ENCODE peak calls at places on chromosomes 11 and 22, in seven cellular contexts. One of them, this sample, is unnamed.
A peak's percentile ranks its signal among the peaks of the same experiment; 100 is the strongest.

GRCh38 chr22:20430641-20431519 is 6.7 kb downstream of the SCARF2 start:
- DNase-seq in activated T-cell treated with anti-CD3 and anti-CD28 coated beads for 1 hour: peak; percentile 44
- DNase-seq in anterior cingulate cortex: peak; percentile 40
- DNase-seq in DMS153: no peak
- DNase-seq in foreskin melanocyte: no peak
- DNase-seq in pons: no peak
- DNase-seq in HFF-Myc: no peak
- DNase-seq in this sample: no peak

GRCh38 chr11:19673924-19674390 is 38.7 kb upstream of the NAV2 start:
- DNase-seq in activated T-cell treated with anti-CD3 and anti-CD28 coated beads for 1 hour: no peak
- DNase-seq in anterior cingulate cortex: peak; percentile 39
- DNase-seq in DMS153: no peak
- DNase-seq in foreskin melanocyte: no peak
- DNase-seq in pons: no peak
- DNase-seq in HFF-Myc: no peak
- DNase-seq in this sample: no peak

GRCh38 chr22:38418589-38418988 is 36.4 kb downstream of the KCNJ4 start:
- DNase-seq in activated T-cell treated with anti-CD3 and anti-CD28 coated beads for 1 hour: no peak
- DNase-seq in anterior cingulate cortex: no peak
- DNase-seq in DMS153: no peak
- DNase-seq in foreskin melanocyte: no peak
- DNase-seq in pons: no peak
- DNase-seq in HFF-Myc: no peak
- DNase-seq in this sample: no peak

GRCh38 chr22:43404673-43405385 is 7.0 kb upstream of the MPPED1 start:
- DNase-seq in activated T-cell treated with anti-CD3 and anti-CD28 coated beads for 1 hour: no peak
- DNase-seq in anterior cingulate cortex: no peak
- DNase-seq in DMS153: peak; percentile 51
- DNase-seq in foreskin melanocyte: no peak
- DNase-seq in pons: no peak
- DNase-seq in HFF-Myc: no peak
- DNase-seq in this sample: no peak

GRCh38 chr11:96279421-96280290 is 63.3 kb downstream of the MAML2 start:
- DNase-seq in activated T-cell treated with anti-CD3 and anti-CD28 coated beads for 1 hour: no peak
- DNase-seq in anterior cingulate cortex: no peak
- DNase-seq in DMS153: no peak
- DNase-seq in foreskin melanocyte: no peak
- DNase-seq in pons: no peak
- DNase-seq in HFF-Myc: no peak
- DNase-seq in this sample: no peak

GRCh38 chr11:1507381-1508140 is 21.0 kb upstream of the MOB2 start:
- DNase-seq in activated T-cell treated with anti-CD3 and anti-CD28 coated beads for 1 hour: no peak
- DNase-seq in anterior cingulate cortex: peak; percentile 40
- DNase-seq in DMS153: no peak
- DNase-seq in foreskin melanocyte: no peak
- DNase-seq in pons: no peak
- DNase-seq in HFF-Myc: no peak
- DNase-seq in this sample: no peak

GRCh38 chr11:76824980-76825725 is 35.6 kb upstream of the ACER3 start:
- DNase-seq in activated T-cell treated with anti-CD3 and anti-CD28 coated beads for 1 hour: no peak
- DNase-seq in anterior cingulate cortex: no peak
- DNase-seq in DMS153: no peak
- DNase-seq in foreskin melanocyte: no peak
- DNase-seq in pons: no peak
- DNase-seq in HFF-Myc: no peak
- DNase-seq in this sample: no peak

GRCh38 chr11:12318791-12319733 is 58.3 kb upstream of the PARVA start:
- DNase-seq in activated T-cell treated with anti-CD3 and anti-CD28 coated beads for 1 hour: no peak
- DNase-seq in anterior cingulate cortex: peak; percentile 2
- DNase-seq in DMS153: peak; percentile 98
- DNase-seq in foreskin melanocyte: no peak
- DNase-seq in pons: no peak
- DNase-seq in HFF-Myc: peak; percentile 88
- DNase-seq in this sample: no peak

GRCh38 chr11:225734-226453 is 10.2 kb downstream of the SIRT3 start:
- DNase-seq in activated T-cell treated with anti-CD3 and anti-CD28 coated beads for 1 hour: no peak
- DNase-seq in anterior cingulate cortex: no peak
- DNase-seq in DMS153: no peak
- DNase-seq in foreskin melanocyte: no peak
- DNase-seq in pons: no peak
- DNase-seq in HFF-Myc: no peak
- DNase-seq in this sample: no peak

GRCh38 chr11:120137187-120137610 is 714 bp downstream of the TRIM29 start:
- DNase-seq in activated T-cell treated with anti-CD3 and anti-CD28 coated beads for 1 hour: no peak
- DNase-seq in anterior cingulate cortex: no peak
- DNase-seq in DMS153: no peak
- DNase-seq in foreskin melanocyte: no peak
- DNase-seq in pons: no peak
- DNase-seq in HFF-Myc: no peak
- DNase-seq in this sample: no peak

GRCh38 chr11:76148207-76148606 is 58.1 kb downstream of the WNT11 start:
- DNase-seq in activated T-cell treated with anti-CD3 and anti-CD28 coated beads for 1 hour: no peak
- DNase-seq in anterior cingulate cortex: no peak
- DNase-seq in DMS153: no peak
- DNase-seq in foreskin melanocyte: no peak
- DNase-seq in pons: no peak
- DNase-seq in HFF-Myc: no peak
- DNase-seq in this sample: no peak

GRCh38 chr22:26751217-26751616 is 93.8 kb downstream of the MIAT start:
- DNase-seq in activated T-cell treated with anti-CD3 and anti-CD28 coated beads for 1 hour: no peak
- DNase-seq in anterior cingulate cortex: peak; percentile 11
- DNase-seq in DMS153: no peak
- DNase-seq in foreskin melanocyte: no peak
- DNase-seq in pons: peak; percentile 31
- DNase-seq in HFF-Myc: no peak
- DNase-seq in this sample: no peak

GRCh38 chr11:102187416-102188125 is 77.3 kb downstream of the YAP1 start:
- DNase-seq in activated T-cell treated with anti-CD3 and anti-CD28 coated beads for 1 hour: no peak
- DNase-seq in anterior cingulate cortex: no peak
- DNase-seq in DMS153: no peak
- DNase-seq in foreskin melanocyte: peak; percentile 82
- DNase-seq in pons: no peak
- DNase-seq in HFF-Myc: no peak
- DNase-seq in this sample: no peak

GRCh38 chr11:58900479-58901420 is 38.5 kb upstream of the GLYATL1 start:
- DNase-seq in activated T-cell treated with anti-CD3 and anti-CD28 coated beads for 1 hour: no peak
- DNase-seq in anterior cingulate cortex: peak; percentile 61
- DNase-seq in DMS153: no peak
- DNase-seq in foreskin melanocyte: peak; percentile 46
- DNase-seq in pons: peak; percentile 85
- DNase-seq in HFF-Myc: no peak
- DNase-seq in this sample: peak; percentile 73

This sample was measured in non-pigmented ciliary epithelial cell.